ENCODE peak calls at places on chromosomes 11 and 22, in seven cellular contexts. N is NCI-H2081, J is aorta, D is mucosa of descending colon, K is GM19239, V is A549, Q is neuronal stem cell. A is an unnamed sample.

GRCh38 chr22:46984751-46985506 is 222.5 kb downstream of the TBC1D22A start:
- DNase-seq in N (peak), J (no peak), D (no peak), K (no peak), V (no peak), Q (no peak), A (no peak)

GRCh38 chr22:44496305-44496704 is 1.7 kb downstream of the RTL6 start:
- DNase-seq in N (no peak), J (no peak), D (no peak), K (no peak), V (no peak), Q (no peak), A (no peak)

GRCh38 chr11:73217131-73217809 is 811 bp upstream of the P2RY2 start:
- DNase-seq in N (no peak), J (peak), D (no peak), K (no peak), V (no peak), Q (no peak), A (no peak)

GRCh38 chr22:29879738-29880137 is 3.2 kb upstream of the MTMR3 start:
- DNase-seq in N (no peak), J (no peak), D (no peak), K (no peak), V (peak), Q (no peak), A (no peak)

GRCh38 chr11:85843929-85844328 is 11.3 kb upstream of the CCDC83 start:
- DNase-seq in N (no peak), J (no peak), D (no peak), K (no peak), V (no peak), Q (no peak), A (no peak)

GRCh38 chr11:70863988-70864387 is 388.4 kb downstream of the SHANK2 start:
- DNase-seq in N (no peak), J (no peak), D (no peak), K (no peak), V (no peak), Q (no peak), A (no peak)

GRCh38 chr11:116871248-116871647 is 33.8 kb upstream of the APOA1 start:
- DNase-seq in N (no peak), J (no peak), D (no peak), K (no peak), V (no peak), Q (no peak), A (no peak)

GRCh38 chr11:119641991-119642745 is 86.8 kb downstream of the NECTIN1 start:
- DNase-seq in N (no peak), J (no peak), D (peak), K (peak), V (peak), Q (no peak), A (no peak)

GRCh38 chr11:12746593-12747097 is 72.4 kb downstream of the TEAD1 start:
- DNase-seq in N (peak), J (peak), D (no peak), K (no peak), V (no peak), Q (peak), A (peak)

GRCh38 chr11:2211113-2211971 is 39.7 kb upstream of the TH start:
- DNase-seq in N (peak), J (peak), D (peak), K (no peak), V (no peak), Q (peak), A (peak)

GRCh38 chr11:4059424-4059823 is 35.2 kb upstream of the RRM1 start:
- DNase-seq in N (no peak), J (no peak), D (no peak), K (no peak), V (no peak), Q (no peak), A (no peak)

GRCh38 chr22:24379536-24379935 is 47.9 kb upstream of the ADORA2A start:
- DNase-seq in N (no peak), J (no peak), D (no peak), K (no peak), V (no peak), Q (no peak), A (no peak)

GRCh38 chr22:36221799-36222751 is 17.3 kb downstream of the APOL2 start:
- DNase-seq in N (peak), J (no peak), D (peak), K (peak), V (peak), Q (peak), A (peak)

GRCh38 chr22:18056161-18056666 is 21.6 kb upstream of the PEX26 start:
- DNase-seq in N (no peak), J (no peak), D (peak), K (no peak), V (no peak), Q (no peak), A (no peak)

GRCh38 chr22:23222033-23222840 is 41.9 kb downstream of the BCR start:
- DNase-seq in N (no peak), J (peak), D (no peak), K (no peak), V (no peak), Q (no peak), A (no peak)

GRCh38 chr22:35534091-35534490 is 6.5 kb upstream of the RASD2 start:
- DNase-seq in N (no peak), J (no peak), D (no peak), K (no peak), V (no peak), Q (no peak), A (no peak)

GRCh38 chr11:48107188-48107704 is 109.4 kb upstream of the OR4B1 start:
- DNase-seq in N (no peak), J (no peak), D (no peak), K (peak), V (no peak), Q (no peak), A (no peak)

GRCh38 chr22:49553076-49553475 is 274.6 kb downstream of the BRD1 start:
- DNase-seq in N (no peak), J (peak), D (no peak), K (no peak), V (no peak), Q (no peak), A (no peak)

GRCh38 chr11:126355926-126356897 is 726 bp downstream of the ST3GAL4 start:
- DNase-seq in N (no peak), J (peak), D (no peak), K (peak), V (no peak), Q (no peak), A (peak)

GRCh38 chr22:25566812-25567211 is 2.3 kb downstream of the GRK3 start:
- DNase-seq in N (no peak), J (no peak), D (no peak), K (no peak), V (no peak), Q (no peak), A (no peak)

GRCh38 chr11:48005133-48005532 is 24.8 kb downstream of the PTPRJ start:
- DNase-seq in N (no peak), J (peak), D (no peak), K (no peak), V (no peak), Q (no peak), A (no peak)

GRCh38 chr22:29626497-29627195 is 23.2 kb downstream of the NF2 start:
- DNase-seq in N (no peak), J (no peak), D (no peak), K (no peak), V (no peak), Q (no peak), A (no peak)

GRCh38 chr11:22787565-22788162 is 41.9 kb downstream of the SVIP start:
- DNase-seq in N (peak), J (no peak), D (peak), K (peak), V (peak), Q (peak), A (no peak)

GRCh38 chr11:32118025-32118974 is 27.4 kb downstream of the RCN1 start:
- DNase-seq in N (no peak), J (no peak), D (no peak), K (no peak), V (no peak), Q (no peak), A (no peak)

GRCh38 chr22:30232716-30233218 is 13.8 kb downstream of the LIF start:
- DNase-seq in N (no peak), J (no peak), D (no peak), K (no peak), V (no peak), Q (no peak), A (no peak)

GRCh38 chr11:70541176-70541575 is 142.8 kb downstream of the CTTN start:
- DNase-seq in N (no peak), J (peak), D (no peak), K (no peak), V (no peak), Q (no peak), A (no peak)

GRCh38 chr11:64759131-64759721 is 548 bp downstream of the PYGM start:
- DNase-seq in N (no peak), J (peak), D (no peak), K (no peak), V (no peak), Q (no peak), A (no peak)

GRCh38 chr11:83070878-83071640 is 638 bp downstream of the RAB30 start:
- DNase-seq in N (no peak), J (peak), D (peak), K (no peak), V (peak), Q (peak), A (peak)

GRCh38 chr11:19429108-19429760 is 188.5 kb upstream of the E2F8 start:
- DNase-seq in N (no peak), J (no peak), D (no peak), K (no peak), V (no peak), Q (no peak), A (no peak)

GRCh38 chr11:115637842-115638241 is 133.6 kb upstream of the CADM1 start:
- DNase-seq in N (no peak), J (no peak), D (no peak), K (no peak), V (no peak), Q (no peak), A (no peak)

GRCh38 chr22:44445307-44445680 is 52.7 kb downstream of the RTL6 start:
- DNase-seq in N (no peak), J (no peak), D (no peak), K (no peak), V (no peak), Q (no peak), A (no peak)

GRCh38 chr11:75159081-75159953 is 8.4 kb downstream of the SLCO2B1 start:
- DNase-seq in N (no peak), J (no peak), D (peak), K (no peak), V (no peak), Q (no peak), A (no peak)

GRCh38 chr11:41289408-41289807 is 170.0 kb downstream of the LRRC4C start:
- DNase-seq in N (no peak), J (no peak), D (no peak), K (no peak), V (no peak), Q (no peak), A (no peak)

GRCh38 chr11:14414470-14415461 is 55.8 kb upstream of the RRAS2 start:
- DNase-seq in N (no peak), J (no peak), D (peak), K (peak), V (no peak), Q (no peak), A (no peak)